ENCODE peak calls at places on chromosomes 6 and 20, in four cellular contexts. V, E, R and F are unnamed samples.

GRCh38 chr6:126307859-126308258 is 32.1 kb upstream of the CENPW start:
- DNase-seq in R (no peak), E (no peak), V (peak; percentile 71), F (no peak)

GRCh38 chr6:164887660-164888059 is 421.7 kb downstream of the C6orf118 start:
- DNase-seq in V (no peak), R (no peak), E (no peak), F (no peak)

GRCh38 chr6:158061709-158062461 is 80.2 kb downstream of the SYNJ2 start:
- DNase-seq in E (no peak), V (no peak), R (no peak), F (no peak)

GRCh38 chr6:149489967-149490366 is 5.2 kb upstream of the ZC3H12D start:
- DNase-seq in E (no peak), V (no peak), R (no peak), F (no peak)

GRCh38 chr20:46399401-46399800 is 7.0 kb downstream of the ELMO2 start:
- DNase-seq in E (no peak), R (no peak), V (no peak), F (no peak)

GRCh38 chr6:81331526-81331925 is 421.0 kb downstream of the TENT5A start:
- DNase-seq in R (no peak), E (no peak), V (peak; percentile 7), F (no peak)

GRCh38 chr6:47471911-47472310 is 5.7 kb upstream of the CD2AP start:
- DNase-seq in R (no peak), E (no peak), V (no peak), F (no peak)

GRCh38 chr6:158783167-158783450 is 36.1 kb downstream of the EZR start:
- DNase-seq in V (no peak), E (no peak), R (no peak), F (no peak)

GRCh38 chr20:24956001-24956761 is 7.1 kb downstream of the CST7 start:
- DNase-seq in V (no peak), R (no peak), E (peak; percentile 17), F (peak; percentile 26)

GRCh38 chr20:54044156-54044555 is 26.2 kb downstream of the BCAS1 start:
- DNase-seq in R (no peak), V (peak; percentile 51), E (no peak), F (no peak)

GRCh38 chr6:111417181-111417585 is 65.8 kb downstream of the REV3L start:
- DNase-seq in E (no peak), V (peak; percentile 17), R (no peak), F (no peak)

GRCh38 chr20:34709836-34710567 is 5.9 kb downstream of the TP53INP2 start:
- DNase-seq in V (peak; percentile 51), R (peak; percentile 70), E (peak; percentile 76), F (no peak)

GRCh38 chr6:11712760-11713159 is 65.8 kb downstream of the ADTRP start:
- DNase-seq in E (no peak), V (peak; percentile 46), R (no peak), F (no peak)

GRCh38 chr6:56787209-56787608 is 144.5 kb upstream of the DST start:
- DNase-seq in V (peak; percentile 76), E (no peak), R (no peak), F (no peak)

GRCh38 chr6:14117158-14118090 is at the start of gene CD83:
- DNase-seq in E (peak; percentile 69), R (peak; percentile 79), V (peak; percentile 45), F (no peak)

GRCh38 chr20:59835448-59836395 is 97.7 kb downstream of the SYCP2 start:
- DNase-seq in R (peak; percentile 49), E (peak; percentile 65), V (peak; percentile 5), F (peak; percentile 44)

GRCh38 chr20:53080969-53081871 is 109.1 kb downstream of the TSHZ2 start:
- DNase-seq in E (no peak), V (peak; percentile 27), R (peak; percentile 8), F (no peak)

GRCh38 chr6:34237316-34237721 is 646 bp downstream of the HMGA1 start:
- DNase-seq in E (no peak), V (no peak), R (no peak), F (no peak)

GRCh38 chr20:61297981-61298380 is 45.9 kb downstream of the CDH4 start:
- DNase-seq in V (peak; percentile 35), E (no peak), R (no peak), F (no peak)

GRCh38 chr6:219641-220198 is 72.6 kb upstream of the DUSP22 start:
- DNase-seq in V (peak; percentile 66), R (peak; percentile 59), E (peak; percentile 65), F (no peak)

DNA sequence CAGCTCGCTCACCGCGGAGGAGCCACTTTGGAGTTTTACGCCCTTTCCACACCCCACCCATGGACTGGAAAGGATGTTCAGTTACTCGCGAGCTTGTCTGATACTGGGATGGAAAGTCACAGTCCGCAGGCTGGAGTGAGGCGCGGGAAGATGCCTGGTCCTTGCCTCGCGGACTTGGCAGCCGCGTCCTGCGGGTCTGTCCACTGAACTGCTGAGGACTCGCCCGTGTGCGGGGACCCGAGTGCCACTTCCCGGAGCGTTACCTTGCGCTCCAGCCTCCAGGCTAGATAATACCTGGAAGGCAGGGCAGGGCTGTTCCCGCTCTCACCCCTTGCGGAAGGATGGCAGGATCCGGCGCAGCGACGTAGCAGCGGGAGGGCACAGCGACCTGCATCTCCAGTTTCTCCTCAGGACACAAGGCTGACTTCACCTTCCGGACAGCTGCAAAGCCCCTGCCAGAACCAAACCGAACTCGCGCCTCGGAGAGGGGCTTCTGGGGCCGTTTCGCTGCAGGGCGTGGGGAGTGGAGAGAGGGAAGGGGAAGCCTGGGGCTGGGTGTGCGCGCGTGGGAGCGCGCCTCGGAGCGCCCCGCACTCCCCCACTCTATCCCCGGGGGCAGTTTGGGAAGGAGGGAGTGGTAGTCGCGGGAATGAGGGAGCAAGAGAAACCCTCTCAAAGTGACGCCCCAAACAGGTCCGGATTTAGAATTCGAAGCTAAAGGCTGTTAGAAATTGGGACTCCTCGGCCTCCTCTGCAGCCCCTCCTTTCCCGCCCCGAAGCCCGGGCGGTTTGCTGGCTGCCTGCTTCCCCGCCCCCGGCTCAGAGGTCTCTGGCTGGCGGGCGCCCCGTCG is at the start of gene KCNQ5:
- DNase-seq in V (no peak), R (peak; percentile 58), E (peak; percentile 71), F (peak; percentile 66)
- H4K5ac ChIP-seq in V (no peak within 1 kb of the TSS), R (no peak within 1 kb of the TSS), E (no peak within 1 kb of the TSS), F (no peak within 1 kb of the TSS)

DNA sequence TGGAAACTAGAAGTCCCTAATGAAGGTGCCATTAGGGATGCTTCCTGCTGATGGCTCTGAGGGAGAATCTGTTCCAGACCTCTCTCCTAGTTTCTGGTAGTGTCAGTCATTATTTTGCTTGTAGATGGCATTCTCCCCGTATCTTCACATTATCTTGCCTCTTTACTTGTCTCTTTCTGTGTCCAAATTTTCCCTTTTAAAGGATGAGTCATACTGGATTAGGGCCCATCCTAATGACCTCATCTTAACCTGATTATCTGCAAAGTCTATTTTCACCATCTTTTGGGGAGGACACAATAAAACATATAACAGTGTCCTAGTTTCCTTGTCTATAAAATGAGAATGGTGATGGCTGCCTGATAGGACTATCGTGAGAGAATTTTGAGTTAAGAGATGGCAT is 27.3 kb downstream of the ZNF391 start:
- DNase-seq in R (no peak), E (no peak), V (no peak), F (no peak)
- H4K5ac ChIP-seq in R (no peak overlapping the region), E (no peak overlapping the region), V (no peak overlapping the region), F (no peak overlapping the region)

DNA sequence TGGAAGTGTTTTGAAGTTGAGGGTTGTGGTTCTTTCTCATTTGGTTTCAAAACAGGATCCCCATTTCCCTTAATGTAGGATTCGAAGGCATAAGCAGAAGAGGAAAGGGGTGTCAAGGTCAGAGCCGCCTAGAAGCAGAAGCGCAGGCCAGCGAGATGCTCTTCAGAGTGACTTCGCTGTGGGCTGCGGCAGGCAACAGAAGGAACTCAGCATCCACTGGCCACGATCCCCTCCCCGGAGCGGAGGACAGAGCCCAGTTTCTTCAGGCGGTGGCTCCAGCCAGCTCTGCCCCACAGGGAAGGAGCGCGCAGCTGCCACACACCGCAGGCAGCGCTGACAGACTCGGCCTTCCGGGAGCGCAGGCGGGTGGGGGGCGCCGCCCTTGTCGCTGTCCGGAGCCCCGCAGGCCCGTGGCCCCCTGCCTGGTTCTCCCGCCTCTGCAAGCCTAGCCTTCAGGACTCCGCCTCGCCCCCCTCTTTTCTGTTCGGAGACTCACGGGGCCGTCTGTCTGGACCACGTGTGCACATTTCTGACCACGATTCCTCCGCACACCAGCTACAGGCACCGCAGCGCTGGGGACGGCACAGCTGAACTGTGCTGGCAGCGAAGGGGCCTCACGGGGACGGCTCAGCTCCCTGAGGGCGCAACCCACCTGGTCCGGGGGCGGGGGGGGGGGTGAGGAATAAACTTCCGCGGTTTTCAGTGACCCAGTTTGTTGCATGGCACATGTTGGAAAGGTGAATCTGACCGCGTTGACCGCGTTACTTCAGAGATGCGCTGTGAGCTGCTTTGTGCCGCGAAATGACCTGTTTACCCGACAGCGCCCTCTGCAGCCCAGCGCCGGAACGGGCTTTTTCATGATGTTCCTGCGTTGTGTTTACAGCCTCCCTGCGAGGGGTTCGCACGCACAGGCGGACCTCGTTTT is 26.1 kb downstream of the TTLL2 start:
- DNase-seq in E (peak; percentile 93), R (peak; percentile 91), V (no peak), F (peak; percentile 89)
- H4K5ac ChIP-seq in E (no peak overlapping the region), R (no peak overlapping the region), V (no peak overlapping the region), F (no peak overlapping the region)

GRCh38 chr6:7893342-7893741 is 17.2 kb downstream of the TXNDC5 start:
- DNase-seq in V (no peak), E (no peak), R (no peak), F (no peak)
- H4K5ac ChIP-seq in V (no peak overlapping the region), E (no peak overlapping the region), R (no peak overlapping the region), F (no peak overlapping the region)

DNA sequence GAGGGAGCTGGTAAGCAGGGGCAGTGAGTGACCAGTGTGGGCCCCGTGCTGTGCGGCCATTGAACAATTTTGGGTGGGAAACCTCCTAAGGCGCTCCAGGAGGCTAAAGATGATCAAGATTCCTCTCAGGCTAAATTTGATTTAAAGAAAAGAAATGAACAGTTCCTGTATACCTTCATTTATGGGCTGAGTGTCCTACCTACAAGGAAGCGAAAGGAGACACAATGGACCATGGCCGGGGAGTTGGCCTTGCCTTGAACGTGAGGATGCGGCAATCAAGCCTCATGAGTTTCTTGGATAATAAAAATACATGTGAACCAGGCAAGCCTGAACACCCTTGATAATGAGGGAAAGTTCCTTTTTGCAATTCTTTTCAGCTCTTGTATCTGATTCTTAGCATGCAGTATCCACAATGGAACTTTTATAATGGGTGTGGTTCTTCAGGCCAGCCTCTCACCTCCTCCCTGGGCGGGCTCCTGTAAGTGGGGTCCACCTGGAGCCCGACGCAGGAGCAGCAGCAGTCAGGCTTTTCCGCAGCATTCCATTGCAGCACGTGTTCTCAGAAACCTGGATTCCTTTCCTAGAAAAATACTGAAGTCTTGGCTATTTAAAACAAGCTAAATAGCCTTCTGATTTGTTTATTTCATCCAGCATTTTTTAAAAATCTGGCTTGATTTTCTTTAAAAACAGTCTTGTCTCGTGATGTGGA is 83.8 kb downstream of the RNASET2 start:
- DNase-seq in R (peak; percentile 35), V (no peak), E (no peak), F (no peak)
- H4K5ac ChIP-seq in R (no peak overlapping the region), V (no peak overlapping the region), E (no peak overlapping the region), F (no peak overlapping the region)

GRCh38 chr6:15643542-15643941 is 19.3 kb downstream of the DTNBP1 start:
- DNase-seq in R (no peak), E (no peak), V (no peak), F (no peak)
- H4K5ac ChIP-seq in R (no peak overlapping the region), E (no peak overlapping the region), V (no peak overlapping the region), F (no peak overlapping the region)

DNA sequence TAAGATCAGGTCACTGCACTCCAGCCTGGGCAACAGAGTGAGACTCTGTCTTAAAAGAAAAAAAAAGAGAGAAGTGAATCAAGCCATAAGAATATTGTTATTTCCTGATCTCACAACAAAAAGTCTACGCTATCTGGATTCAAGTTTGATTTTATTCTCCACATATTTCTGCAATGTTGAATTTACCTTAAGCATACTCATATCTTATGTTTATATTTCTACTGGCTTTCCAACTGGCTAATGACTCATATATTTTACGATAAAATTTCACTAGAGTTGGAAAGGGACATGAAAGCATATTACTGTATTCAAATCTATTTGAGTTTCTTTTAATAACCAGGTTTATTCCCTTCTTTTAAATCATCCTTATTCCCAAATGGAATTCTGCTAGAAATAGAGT is 276.8 kb upstream of the HS3ST5 start:
- DNase-seq in R (no peak), E (no peak), V (peak; percentile 0), F (no peak)
- H4K5ac ChIP-seq in R (no peak overlapping the region), E (no peak overlapping the region), V (no peak overlapping the region), F (no peak overlapping the region)